ENCODE peak calls at places on chromosomes 4 and X, in four cellular contexts. M, P, A and R are unnamed samples.

GRCh38 chrX:3712080-3712869 is 1.2 kb downstream of the PRKX start:
- DNase-seq in M (peak), P (no peak), A (no peak), R (no peak)

GRCh38 chr4:6198768-6199343 is 1.5 kb downstream of the JAKMIP1 start:
- DNase-seq in M (no peak), P (peak), A (no peak), R (peak)

GRCh38 chr4:2426069-2426397 is 7.3 kb downstream of the CFAP99 start:
- DNase-seq in M (no peak), P (no peak), A (no peak), R (no peak)

GRCh38 chrX:132918523-132918922 is 39.9 kb downstream of the HS6ST2 start:
- DNase-seq in M (no peak), P (no peak), A (no peak), R (no peak)

GRCh38 chr4:147963839-147964238 is 232.0 kb downstream of the ARHGAP10 start:
- DNase-seq in M (no peak), P (no peak), A (no peak), R (no peak)

GRCh38 chr4:74218201-74218600 is 60.3 kb downstream of the MTHFD2L start:
- DNase-seq in M (no peak), P (no peak), A (no peak), R (no peak)

GRCh38 chr4:8157944-8158709 is 486 bp downstream of the ABLIM2 start:
- DNase-seq in M (no peak), P (no peak), A (no peak), R (peak)

GRCh38 chr4:24417206-24417605 is 167.1 kb downstream of the DHX15 start:
- DNase-seq in M (no peak), P (no peak), A (no peak), R (no peak)

GRCh38 chr4:11535333-11535732 is 106.6 kb upstream of the HS3ST1 start:
- DNase-seq in M (no peak), P (no peak), A (no peak), R (no peak)

GRCh38 chr4:25938251-25939186 is 24.5 kb downstream of the SMIM20 start:
- DNase-seq in M (no peak), P (no peak), A (no peak), R (no peak)

GRCh38 chr4:153152453-153153338 is 51.5 kb upstream of the TRIM2 start:
- DNase-seq in M (peak), P (peak), A (no peak), R (peak)

GRCh38 chr4:106869551-106869950 is 166.6 kb downstream of the DKK2 start:
- DNase-seq in M (no peak), P (no peak), A (no peak), R (no peak)

GRCh38 chrX:29746326-29746725 is 469.0 kb upstream of the MAGEB2 start:
- DNase-seq in M (no peak), P (no peak), A (no peak), R (no peak)

GRCh38 chr4:153142700-153143438 is 61.4 kb upstream of the TRIM2 start:
- DNase-seq in M (peak), P (peak), A (peak), R (peak)

GRCh38 chrX:123807825-123808416 is 51.9 kb upstream of the XIAP start:
- DNase-seq in M (no peak), P (no peak), A (no peak), R (no peak)

GRCh38 chr4:145825255-145825654 is 113.4 kb downstream of the ZNF827 start:
- DNase-seq in M (peak), P (no peak), A (no peak), R (no peak)

GRCh38 chr4:147787204-147787603 is 55.3 kb downstream of the ARHGAP10 start:
- DNase-seq in M (no peak), P (no peak), A (no peak), R (no peak)

GRCh38 chrX:80335062-80335830 is 85.0 kb upstream of the TENT5D start:
- DNase-seq in M (peak), P (peak), A (no peak), R (peak)

GRCh38 chrX:130082244-130083106 is 27.8 kb downstream of the ELF4 start:
- DNase-seq in M (peak), P (no peak), A (no peak), R (no peak)

GRCh38 chrX:17705211-17705610 is 32.1 kb upstream of the SCML1 start:
- DNase-seq in M (no peak), P (no peak), A (no peak), R (no peak)

GRCh38 chr4:91032725-91033445 is 905.7 kb downstream of the CCSER1 start:
- DNase-seq in M (no peak), P (no peak), A (no peak), R (no peak)

GRCh38 chr4:97073194-97073593 is 1070.1 kb downstream of the STPG2 start:
- DNase-seq in M (no peak), P (no peak), A (no peak), R (no peak)

GRCh38 chrX:68758671-68759070 is 70.2 kb upstream of the EFNB1 start:
- DNase-seq in M (no peak), P (no peak), A (no peak), R (no peak)

GRCh38 chrX:42094208-42094607 is 170.9 kb upstream of the CASK start:
- DNase-seq in M (no peak), P (no peak), A (no peak), R (no peak)

GRCh38 chr4:109332926-109333464 is 30.5 kb upstream of the COL25A1 start:
- DNase-seq in M (peak), P (no peak), A (no peak), R (peak)

GRCh38 chr4:105279314-105279713 is 132.6 kb downstream of the TET2 start:
- DNase-seq in M (no peak), P (no peak), A (no peak), R (no peak)

GRCh38 chrX:10110984-10111363 is 45.8 kb upstream of the CLCN4 start:
- DNase-seq in M (no peak), P (no peak), A (no peak), R (no peak)

GRCh38 chr4:88359558-88359957 is 19.1 kb upstream of the HERC6 start:
- DNase-seq in M (no peak), P (no peak), A (no peak), R (no peak)

GRCh38 chr4:88357262-88357661 is 21.4 kb upstream of the HERC6 start:
- DNase-seq in M (no peak), P (no peak), A (no peak), R (no peak)

GRCh38 chr4:88360256-88360655 is 18.4 kb upstream of the HERC6 start:
- DNase-seq in M (no peak), P (no peak), A (no peak), R (no peak)

GRCh38 chr4:88353324-88353723 is 25.3 kb upstream of the HERC6 start:
- DNase-seq in M (no peak), P (no peak), A (no peak), R (no peak)

GRCh38 chr4:88356771-88357170 is 21.9 kb upstream of the HERC6 start:
- DNase-seq in M (no peak), P (no peak), A (no peak), R (no peak)
- TF ChIP-seq FOXJ3 in M (no peak), P (no peak), A (no peak), R (no peak)

DNA sequence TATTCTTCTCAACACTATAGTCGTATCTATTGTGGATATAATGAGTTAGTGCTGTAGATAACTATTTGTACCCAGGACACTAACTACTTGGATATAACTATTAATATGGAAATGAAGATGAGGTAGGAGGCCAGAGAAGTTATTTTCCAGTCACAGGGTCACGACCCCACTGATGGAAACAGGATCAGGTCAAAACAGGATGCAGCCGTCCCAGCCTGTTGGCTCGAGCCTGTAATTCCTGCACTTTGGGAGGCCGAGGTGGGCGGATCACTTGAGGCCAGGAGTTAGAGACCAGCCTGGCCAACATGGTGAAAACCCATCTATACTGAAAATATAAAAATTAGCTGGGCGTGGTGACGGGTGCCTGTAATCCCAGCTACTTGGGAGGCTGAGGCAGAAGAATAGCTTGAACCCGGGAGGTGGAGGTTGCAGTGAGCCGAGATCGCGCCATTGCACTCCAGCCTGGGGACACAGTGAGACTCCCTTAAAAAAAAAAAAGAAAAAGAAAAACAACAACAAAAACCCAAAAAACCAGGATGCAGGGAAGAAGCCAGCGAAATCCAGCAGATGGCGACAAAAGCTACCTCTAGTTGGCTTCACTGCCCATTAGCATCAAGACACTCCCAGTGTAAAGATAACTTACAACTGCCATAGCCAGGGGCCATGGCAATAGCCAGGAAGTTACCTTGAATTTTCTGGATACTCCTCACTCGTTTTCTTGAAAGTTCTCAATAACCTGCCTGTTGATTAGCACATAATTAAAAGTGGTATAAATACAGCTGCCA is 37.9 kb upstream of the NKAP start:
- DNase-seq in M (peak), P (peak), A (peak), R (peak)
- TF ChIP-seq FOXJ3 in M (no peak), P (no peak), A (no peak), R (no peak)

GRCh38 chr4:140595065-140595464 is 26.3 kb upstream of the UCP1 start:
- DNase-seq in M (peak), P (no peak), A (peak), R (peak)
- TF ChIP-seq FOXJ3 in M (no peak), P (no peak), A (no peak), R (no peak)

GRCh38 chr4:169603312-169603711 is 9.1 kb downstream of the NEK1 start:
- DNase-seq in M (no peak), P (no peak), A (no peak), R (no peak)

GRCh38 chr4:169604903-169605331 is 7.5 kb downstream of the NEK1 start:
- DNase-seq in M (no peak), P (peak), A (no peak), R (no peak)

GRCh38 chr4:169601016-169601771 is 11.2 kb downstream of the NEK1 start:
- DNase-seq in M (no peak), P (no peak), A (no peak), R (no peak)

DNA sequence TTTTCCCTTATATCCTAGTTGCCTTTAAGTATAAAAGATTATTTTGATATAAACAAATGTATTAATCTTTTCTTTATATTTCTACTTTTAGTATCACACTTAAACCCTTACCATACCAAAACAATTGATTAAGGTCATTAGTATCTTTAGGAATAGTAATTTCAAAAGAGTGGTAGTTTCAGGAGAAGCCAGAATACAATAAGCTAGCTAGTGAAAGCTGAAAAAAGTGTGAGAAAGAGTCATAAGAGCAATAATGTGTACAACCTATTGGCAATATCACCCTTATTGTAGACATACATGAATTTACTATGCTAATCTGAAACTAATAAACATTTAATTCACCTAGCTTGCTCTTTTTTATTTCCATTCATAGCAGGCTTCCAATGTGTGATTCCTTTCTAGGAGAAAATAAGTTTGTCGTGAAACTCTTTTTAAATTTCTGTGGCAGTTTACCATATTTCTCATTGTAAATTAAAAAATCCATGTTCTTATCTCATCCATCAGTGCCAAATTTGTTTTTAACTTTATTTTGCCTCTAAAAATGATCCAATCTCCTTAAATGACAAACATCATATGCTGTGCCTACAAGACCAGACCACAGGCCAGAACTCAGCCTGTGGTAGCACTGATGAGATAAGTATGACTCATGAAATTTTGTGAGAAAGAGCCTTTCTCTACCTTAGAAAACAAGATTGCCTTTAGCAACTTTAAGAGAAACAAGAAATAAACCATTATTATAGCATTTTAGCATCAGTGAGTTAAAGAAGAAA is 8.1 kb downstream of the NEK1 start:
- DNase-seq in M (peak), P (peak), A (no peak), R (no peak)
- TF ChIP-seq FOXJ3 in M (no peak), P (peak), A (no peak), R (no peak)